ENCODE peak calls at places on chromosome 14, in five cellular contexts. C is HL-60, N is K562, M is HCT116, X is GM23338. O is an unnamed sample.

GRCh38 chr14:102728509-102728908 is 48.7 kb upstream of the TRAF3 start:
- DNase-seq in M (no peak), N (no peak), C (no peak), X (no peak), O (no peak)

GRCh38 chr14:29710015-29710414 is 217.6 kb downstream of the PRKD1 start:
- DNase-seq in C (no peak), N (no peak), X (no peak), M (no peak), O (no peak)

GRCh38 chr14:38134631-38135030 is 73.1 kb upstream of the SSTR1 start:
- DNase-seq in C (no peak), M (no peak), N (no peak), X (no peak), O (no peak)

GRCh38 chr14:42490536-42490935 is 883.9 kb downstream of the LRFN5 start:
- DNase-seq in X (no peak), C (no peak), M (no peak), N (no peak), O (no peak)

GRCh38 chr14:95557291-95557690 is 22.4 kb downstream of the GLRX5 start:
- DNase-seq in N (no peak), M (no peak), C (no peak), X (peak), O (no peak)

GRCh38 chr14:37195327-37195726 is 2.4 kb upstream of the MIPOL1 start:
- DNase-seq in X (no peak), M (no peak), C (no peak), N (no peak), O (no peak)

GRCh38 chr14:75113932-75114539 is 12.8 kb downstream of the NEK9 start:
- DNase-seq in C (no peak), X (no peak), M (no peak), N (no peak), O (no peak)

GRCh38 chr14:96502621-96503251 is 554 bp downstream of the PAPOLA start:
- DNase-seq in N (peak), C (peak), M (no peak), X (peak), O (peak)

GRCh38 chr14:73696466-73697390 is 17.5 kb downstream of the PNMA1 start:
- DNase-seq in N (no peak), M (peak), C (no peak), X (no peak), O (no peak)

GRCh38 chr14:89429206-89430091 is 12.4 kb upstream of the FOXN3 start:
- DNase-seq in M (no peak), N (no peak), C (no peak), X (no peak), O (no peak)

GRCh38 chr14:97287956-97288355 is 490.8 kb downstream of the VRK1 start:
- DNase-seq in M (no peak), C (no peak), X (no peak), N (no peak), O (no peak)

GRCh38 chr14:88831285-88831684 is 6.8 kb downstream of the TTC8 start:
- DNase-seq in C (no peak), N (no peak), M (peak), X (no peak), O (peak)

GRCh38 chr14:54803926-54804719 is 98.5 kb downstream of the GCH1 start:
- DNase-seq in M (no peak), C (no peak), X (no peak), N (no peak), O (no peak)

GRCh38 chr14:100038065-100038464 is 27.2 kb upstream of the EVL start:
- DNase-seq in X (no peak), N (no peak), C (no peak), M (no peak), O (no peak)

GRCh38 chr14:24327303-24327702 is 7.6 kb downstream of the ADCY4 start:
- DNase-seq in C (peak), M (no peak), X (no peak), N (no peak), O (no peak)

GRCh38 chr14:29037428-29037827 is 270.8 kb downstream of the FOXG1 start:
- DNase-seq in X (no peak), N (no peak), M (no peak), C (no peak), O (no peak)

GRCh38 chr14:20601522-20601921 is 10.3 kb upstream of the RNASE12 start:
- DNase-seq in N (no peak), X (no peak), M (no peak), C (no peak), O (no peak)

GRCh38 chr14:103848720-103849077 is 1.3 kb upstream of the PPP1R13B start:
- DNase-seq in M (no peak), N (no peak), C (no peak), X (no peak), O (peak)

GRCh38 chr14:74457511-74457910 is 31.5 kb upstream of the SYNDIG1L start:
- DNase-seq in M (no peak), X (no peak), C (no peak), N (no peak), O (no peak)

GRCh38 chr14:79659995-79660975 is 551.0 kb downstream of the DIO2 start:
- DNase-seq in X (no peak), C (no peak), N (no peak), M (no peak), O (no peak)

GRCh38 chr14:74661726-74662450 is 49.9 kb upstream of the LTBP2 start:
- DNase-seq in C (no peak), M (no peak), N (no peak), X (no peak), O (no peak)

GRCh38 chr14:90567191-90567590 is 170.4 kb downstream of the CALM1 start:
- DNase-seq in X (no peak), C (no peak), N (no peak), M (no peak), O (no peak)

GRCh38 chr14:95564060-95564459 is 29.2 kb downstream of the GLRX5 start:
- DNase-seq in X (no peak), C (no peak), M (no peak), N (no peak), O (no peak)

GRCh38 chr14:41230683-41231082 is 376.0 kb upstream of the LRFN5 start:
- DNase-seq in M (no peak), X (no peak), C (no peak), N (no peak), O (no peak)

GRCh38 chr14:90093942-90094595 is 32.3 kb downstream of the KCNK13 start:
- DNase-seq in N (no peak), M (no peak), X (no peak), C (peak), O (no peak)

DNA sequence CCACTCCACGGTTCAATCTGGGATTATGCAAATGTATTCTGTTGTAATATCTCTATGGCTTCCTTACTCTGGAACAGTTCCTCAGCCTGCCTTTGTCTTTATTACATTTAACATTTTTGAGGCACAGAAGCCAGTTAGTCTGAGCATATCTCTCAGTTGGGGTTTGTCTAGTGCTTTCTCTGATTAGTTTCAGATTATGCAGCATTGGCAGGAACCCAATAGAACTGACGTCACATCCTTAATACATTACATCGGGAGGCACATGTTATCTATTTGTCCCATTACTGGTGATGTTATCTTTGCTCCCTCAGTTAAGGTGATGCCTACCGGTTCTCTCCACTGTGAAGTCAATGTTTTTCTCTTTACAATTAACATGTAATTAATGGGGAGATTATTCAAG is 62.4 kb downstream of the PPM1A start:
- DNase-seq in N (no peak), X (no peak), M (no peak), C (no peak), O (no peak)
- TF ChIP-seq POLR2AphosphoS5 in N (no peak), X (no peak), M (no peak), C (no peak), O (no peak)

GRCh38 chr14:92920001-92920400 is 2.9 kb upstream of the CHGA start:
- DNase-seq in C (no peak), M (no peak), X (no peak), N (no peak), O (no peak)

GRCh38 chr14:92914087-92914656 is 8.8 kb upstream of the CHGA start:
- DNase-seq in M (no peak), X (peak), C (peak), N (peak), O (no peak)

GRCh38 chr14:92916201-92916600 is 6.7 kb upstream of the CHGA start:
- DNase-seq in X (no peak), M (no peak), N (no peak), C (no peak), O (no peak)

GRCh38 chr14:92917041-92917940 is 5.7 kb upstream of the CHGA start:
- DNase-seq in N (no peak), X (no peak), C (no peak), M (no peak), O (no peak)

DNA sequence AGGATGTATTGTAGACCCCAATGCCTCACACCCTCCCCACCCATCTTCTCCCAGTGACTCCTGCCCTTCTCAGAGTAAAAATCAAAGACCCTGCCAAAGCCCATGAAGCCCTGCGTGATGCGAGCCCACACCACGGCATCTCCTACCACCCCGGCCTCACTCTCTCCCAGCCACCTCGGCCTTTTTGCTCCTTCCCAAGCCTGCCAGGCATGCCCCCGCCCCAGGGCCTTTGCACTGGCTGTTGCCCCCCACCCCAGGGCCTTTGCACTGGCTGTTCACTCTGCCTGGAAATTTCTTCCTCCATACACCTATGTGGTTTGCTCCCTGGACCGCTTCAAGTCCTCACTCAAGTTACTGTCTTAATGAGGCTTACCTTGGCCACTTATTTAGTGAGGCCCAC is 5.0 kb upstream of the CHGA start:
- DNase-seq in M (no peak), C (no peak), X (no peak), N (no peak), O (no peak)
- TF ChIP-seq POLR2AphosphoS5 in M (no peak), C (no peak), X (no peak), N (no peak), O (no peak)

DNA sequence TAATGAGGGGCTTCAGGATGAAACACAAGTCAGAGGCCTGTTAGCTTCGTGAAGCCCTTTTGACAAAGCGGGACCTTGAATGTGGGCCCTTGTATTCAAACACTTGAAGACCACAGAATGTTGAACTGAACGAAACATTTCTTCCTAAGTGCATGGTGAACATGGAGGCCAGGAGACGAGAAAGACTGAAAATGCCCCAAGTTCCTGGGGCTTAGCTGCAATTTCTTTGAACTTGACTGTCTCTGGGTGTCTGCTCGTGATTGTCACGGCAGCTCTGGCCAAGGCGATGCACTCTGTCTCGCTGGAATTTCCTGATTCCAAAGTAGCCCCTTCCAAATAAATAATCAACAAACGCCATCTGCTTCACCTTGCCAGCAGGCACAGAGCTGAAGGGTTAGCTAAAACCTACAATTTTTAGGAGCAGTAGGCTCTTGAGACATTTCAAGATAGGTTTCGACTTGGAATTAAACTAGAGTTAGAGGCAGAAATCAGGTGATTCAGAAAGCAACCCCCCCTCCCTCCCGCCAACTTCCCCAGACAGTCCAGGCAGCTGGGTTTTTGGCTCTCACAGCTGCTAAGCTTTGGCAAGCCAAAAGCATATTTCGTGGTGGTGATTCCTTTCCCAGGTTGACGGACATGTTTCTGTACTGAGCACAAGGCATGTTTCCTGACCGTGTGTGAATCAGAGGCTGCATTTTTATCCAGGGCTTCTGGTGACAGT is 13.5 kb upstream of the IRF2BPL start:
- DNase-seq in X (no peak), C (no peak), M (no peak), N (no peak), O (peak)
- TF ChIP-seq POLR2AphosphoS5 in X (no peak), C (no peak), M (no peak), N (no peak), O (peak)

GRCh38 chr14:98957211-98958047 is 314.6 kb downstream of the BCL11B start:
- DNase-seq in M (no peak), N (no peak), X (no peak), C (peak), O (no peak)
- TF ChIP-seq POLR2AphosphoS5 in M (no peak), N (no peak), X (no peak), C (no peak), O (no peak)

DNA sequence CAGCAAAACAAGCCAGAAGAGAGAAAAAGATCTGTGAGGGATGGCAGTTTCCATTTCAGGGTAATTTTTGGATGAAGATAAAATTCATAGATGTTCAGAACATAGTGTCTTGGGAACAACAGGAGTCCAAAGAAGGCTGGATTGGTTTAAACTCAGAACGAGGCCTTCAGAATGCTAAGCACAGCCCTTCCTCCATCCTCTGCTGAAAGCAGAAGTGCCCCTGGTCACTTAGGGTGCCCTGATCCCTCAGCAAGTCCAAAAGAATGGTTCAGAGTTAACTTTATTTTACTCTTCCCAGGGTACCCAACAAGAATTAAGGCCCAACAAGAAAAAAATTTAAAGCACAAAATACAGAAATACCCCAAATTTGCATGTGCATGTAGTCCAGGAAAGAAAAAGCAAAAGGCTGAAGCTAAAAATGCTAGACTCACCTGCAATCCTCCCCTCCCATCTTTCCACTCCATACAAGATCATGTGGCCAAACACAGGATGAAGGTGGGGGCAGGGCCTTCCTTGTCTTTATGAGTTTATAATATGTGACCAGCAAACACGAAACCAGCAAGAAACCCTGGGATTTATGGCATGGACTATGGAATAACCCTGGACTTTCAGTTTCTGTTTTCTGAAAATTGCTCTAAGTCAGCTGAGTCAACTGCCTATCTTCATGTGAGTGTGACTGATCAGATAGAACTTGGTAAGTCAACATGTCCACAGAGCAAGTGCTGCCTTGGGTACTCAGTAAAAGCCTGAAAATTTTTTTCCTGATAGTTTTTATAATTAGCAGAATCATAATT is 21.2 kb downstream of the MAX start:
- DNase-seq in M (no peak), C (no peak), N (no peak), X (no peak), O (no peak)
- TF ChIP-seq POLR2AphosphoS5 in M (no peak), C (no peak), N (no peak), X (no peak), O (peak)

DNA sequence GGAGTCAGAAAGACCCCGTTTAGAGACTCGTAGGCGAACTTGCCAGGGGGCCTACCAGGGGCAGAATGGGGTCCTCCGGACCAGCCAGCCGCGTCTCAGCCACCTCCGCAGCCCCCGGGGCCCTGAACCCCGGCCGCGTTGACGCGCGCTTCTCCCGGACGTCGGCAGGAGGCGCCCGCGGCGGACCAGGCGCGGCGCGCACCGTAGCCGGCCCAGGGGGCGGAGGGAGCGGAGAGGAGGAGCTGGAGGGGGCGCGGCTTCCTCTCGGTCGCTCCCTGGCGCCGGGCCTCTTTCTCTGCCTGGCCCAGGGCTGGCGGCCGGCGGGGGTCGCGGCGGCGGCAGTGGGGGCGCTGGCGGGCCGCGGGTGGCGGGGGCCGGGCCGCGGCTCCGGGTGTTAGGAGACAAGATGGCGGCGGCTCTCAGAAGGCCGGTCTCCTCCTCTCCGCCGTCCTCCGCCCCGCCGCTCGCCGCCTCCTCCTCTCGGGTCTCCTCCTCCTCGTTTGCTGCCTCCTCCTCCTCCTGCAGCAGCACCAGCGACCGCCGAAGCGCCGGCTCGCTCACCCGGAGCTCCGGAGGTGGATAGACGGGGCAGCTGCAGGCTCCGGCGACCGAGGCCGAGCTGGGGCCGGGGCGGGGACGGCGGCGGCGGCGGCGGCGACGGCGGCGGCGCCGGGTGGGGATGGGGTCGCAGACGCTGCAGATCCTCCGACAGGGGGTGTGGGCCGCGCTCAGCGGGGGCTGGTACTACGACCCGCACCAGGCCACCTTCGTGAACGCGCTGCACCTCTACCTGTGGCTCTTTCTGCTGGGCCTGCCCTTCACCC is at the start of gene PCNX1:
- DNase-seq in C (peak), X (peak), N (peak), M (peak), O (peak)
- TF ChIP-seq POLR2AphosphoS5 in C (no peak), X (peak), N (no peak), M (peak), O (no peak)